ENCODE peak calls at places on chromosomes 16 and 17, in five cellular contexts. W, I, U, N and C are unnamed samples. For H3K4me1, the result is how much of the 10 kb centered on the place peaks cover.

GRCh38 chr16:54411555-54411954 is 125.0 kb upstream of the IRX3 start:
- DNase-seq in W (no peak), I (no peak), U (no peak), N (no peak), C (no peak)

GRCh38 chr16:69083306-69083941 is 22.0 kb upstream of the HAS3 start:
- DNase-seq in W (no peak), I (no peak), U (no peak), N (no peak), C (no peak)

GRCh38 chr17:46771601-46772012 is 46.9 kb downstream of the WNT3 start:
- DNase-seq in W (no peak), I (no peak), U (peak), N (no peak), C (peak)

GRCh38 chr17:81491761-81492160 is 20.8 kb downstream of the ACTG1 start:
- DNase-seq in W (no peak), I (no peak), U (no peak), N (no peak), C (no peak)

GRCh38 chr16:84361546-84361945 is 6.8 kb upstream of the ATP2C2 start:
- DNase-seq in W (no peak), I (no peak), U (no peak), N (no peak), C (no peak)

GRCh38 chr16:80788016-80788415 is 16.4 kb downstream of the CDYL2 start:
- DNase-seq in W (no peak), I (no peak), U (no peak), N (no peak), C (no peak)

GRCh38 chr16:23255000-23255399 is 47.1 kb upstream of the SCNN1B start:
- DNase-seq in W (no peak), I (no peak), U (no peak), N (no peak), C (no peak)

GRCh38 chr17:20721151-20721550 is 141.6 kb downstream of the CDRT15L2 start:
- DNase-seq in W (no peak), I (no peak), U (no peak), N (no peak), C (no peak)

GRCh38 chr16:57846078-57846697 is 43.9 kb upstream of the KIFC3 start:
- DNase-seq in W (peak), I (no peak), U (no peak), N (no peak), C (no peak)

GRCh38 chr16:85562102-85562786 is 50.9 kb upstream of the GSE1 start:
- DNase-seq in W (peak), I (no peak), U (no peak), N (no peak), C (no peak)

GRCh38 chr17:81831957-81832607 is 1.0 kb downstream of the MCRIP1 start:
- DNase-seq in W (no peak), I (no peak), U (no peak), N (no peak), C (no peak)

GRCh38 chr17:45146166-45146565 is 2.1 kb upstream of the HEXIM1 start:
- DNase-seq in W (no peak), I (no peak), U (no peak), N (no peak), C (no peak)

GRCh38 chr17:47225911-47226688 is 17.0 kb downstream of the MYL4 start:
- DNase-seq in W (no peak), I (no peak), U (no peak), N (no peak), C (no peak)

GRCh38 chr16:71337631-71338030 is 20.9 kb upstream of the CALB2 start:
- DNase-seq in W (no peak), I (no peak), U (no peak), N (no peak), C (no peak)

GRCh38 chr17:21378553-21378952 is 2.4 kb downstream of the KCNJ12 start:
- DNase-seq in W (peak), I (no peak), U (peak), N (no peak), C (no peak)

GRCh38 chr16:23509763-23510153 is 536 bp downstream of the GGA2 start:
- DNase-seq in W (peak), I (no peak), U (no peak), N (no peak), C (no peak)

GRCh38 chr17:39669897-39670735 is 1.9 kb downstream of the PNMT start:
- DNase-seq in W (no peak), I (no peak), U (no peak), N (no peak), C (no peak)

GRCh38 chr17:41970901-41971331 is 4.3 kb downstream of the CNP start:
- DNase-seq in W (no peak), I (no peak), U (no peak), N (no peak), C (no peak)
- TF ChIP-seq HDAC2 in W (no peak), I (no peak), U (no peak), N (no peak), C (no peak)

GRCh38 chr17:77521076-77521475 is 380.3 kb downstream of the SEC14L1 start:
- DNase-seq in W (no peak), I (no peak), U (no peak), N (no peak), C (no peak)
- H3K4me1 ChIP-seq in W (under half), I (under half), U (under half), N (under half), C (under half)

DNA sequence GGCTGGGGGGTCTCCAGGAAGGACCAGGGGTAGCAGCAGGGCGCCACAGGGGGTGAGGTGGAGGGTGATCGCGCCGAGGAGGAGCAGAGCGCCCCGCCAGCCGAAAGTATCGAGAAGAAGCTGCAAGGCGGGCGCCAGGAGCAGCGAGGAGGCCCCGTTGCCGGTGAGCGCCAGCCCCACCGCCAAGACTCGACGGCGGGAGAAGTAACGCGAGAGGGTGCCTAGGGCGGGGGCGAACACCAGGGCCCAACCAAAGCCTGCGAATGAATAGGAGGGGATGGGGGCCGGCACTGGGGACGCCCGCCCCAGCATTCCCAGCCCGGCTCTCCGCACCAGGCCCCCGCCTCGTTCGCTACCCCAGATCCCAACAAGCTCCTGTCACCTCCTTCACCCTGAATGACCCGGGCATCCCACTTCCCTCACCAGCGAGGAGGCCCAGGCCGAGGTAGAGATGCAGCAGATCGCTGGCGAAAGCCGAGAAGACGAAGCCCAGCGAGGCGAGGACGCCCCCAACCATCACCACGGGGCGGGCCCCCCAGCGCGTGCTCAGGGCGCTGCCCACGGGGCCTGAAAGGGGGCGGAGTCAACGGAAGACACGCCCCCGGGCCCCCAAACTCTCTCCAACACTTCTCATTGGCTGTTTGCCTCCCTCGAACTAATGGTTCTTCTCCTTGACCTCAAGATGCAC is 1.2 kb downstream of the SLC16A11 start:
- DNase-seq in W (peak), I (no peak), U (no peak), N (no peak), C (no peak)
- TF ChIP-seq POLR2A in W (peak), I (no peak), U (no peak), N (peak), C (no peak)

DNA sequence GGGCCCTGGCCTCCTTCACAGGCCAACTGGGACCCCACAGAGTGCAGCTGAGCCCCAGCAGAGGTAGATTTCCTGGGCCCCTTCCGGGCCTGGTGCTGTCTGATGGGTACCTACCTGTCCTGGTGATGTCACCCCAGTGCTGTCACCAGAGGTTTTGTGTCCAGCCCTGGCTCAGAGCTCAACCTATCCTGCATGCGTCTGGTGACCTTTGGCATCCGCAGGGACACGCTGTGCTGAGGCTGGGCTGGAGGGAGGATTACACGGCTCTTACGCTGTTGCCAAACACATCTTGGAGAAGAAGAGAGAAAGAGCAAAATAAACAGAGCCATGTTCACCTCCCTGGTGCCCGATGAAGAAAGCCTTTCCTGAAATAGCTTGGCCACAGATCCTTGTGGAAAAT is 70.6 kb upstream of the MED9 start:
- DNase-seq in W (no peak), I (peak), U (no peak), N (no peak), C (no peak)
- TF ChIP-seq HDAC2 in W (no peak), I (peak), U (no peak), N (no peak), C (no peak)

DNA sequence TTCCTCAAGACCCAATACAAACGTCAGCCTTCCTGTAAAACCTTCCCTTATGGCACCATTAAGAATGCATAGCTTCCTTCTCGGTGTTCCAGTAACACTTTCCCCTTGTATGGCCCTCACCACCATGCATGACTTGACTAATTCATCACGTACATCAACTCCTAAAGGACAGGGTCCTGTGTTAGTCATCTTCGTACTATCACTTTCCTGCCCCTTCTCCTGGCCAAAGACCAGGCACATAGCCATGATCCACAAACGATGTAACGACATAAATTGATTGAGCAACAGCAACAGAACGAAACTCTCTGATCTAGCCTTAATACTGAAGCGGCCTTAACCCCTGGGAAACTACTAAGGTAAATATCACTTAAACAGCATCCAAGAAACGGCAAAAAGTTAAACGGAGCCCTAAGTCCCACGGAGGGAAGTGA is 600 bp downstream of the PSMD12 start:
- DNase-seq in W (no peak), I (peak), U (no peak), N (no peak), C (no peak)
- H3K4me1 ChIP-seq in W (under half), I (under half), U (under half), N (under half), C (under half)

DNA sequence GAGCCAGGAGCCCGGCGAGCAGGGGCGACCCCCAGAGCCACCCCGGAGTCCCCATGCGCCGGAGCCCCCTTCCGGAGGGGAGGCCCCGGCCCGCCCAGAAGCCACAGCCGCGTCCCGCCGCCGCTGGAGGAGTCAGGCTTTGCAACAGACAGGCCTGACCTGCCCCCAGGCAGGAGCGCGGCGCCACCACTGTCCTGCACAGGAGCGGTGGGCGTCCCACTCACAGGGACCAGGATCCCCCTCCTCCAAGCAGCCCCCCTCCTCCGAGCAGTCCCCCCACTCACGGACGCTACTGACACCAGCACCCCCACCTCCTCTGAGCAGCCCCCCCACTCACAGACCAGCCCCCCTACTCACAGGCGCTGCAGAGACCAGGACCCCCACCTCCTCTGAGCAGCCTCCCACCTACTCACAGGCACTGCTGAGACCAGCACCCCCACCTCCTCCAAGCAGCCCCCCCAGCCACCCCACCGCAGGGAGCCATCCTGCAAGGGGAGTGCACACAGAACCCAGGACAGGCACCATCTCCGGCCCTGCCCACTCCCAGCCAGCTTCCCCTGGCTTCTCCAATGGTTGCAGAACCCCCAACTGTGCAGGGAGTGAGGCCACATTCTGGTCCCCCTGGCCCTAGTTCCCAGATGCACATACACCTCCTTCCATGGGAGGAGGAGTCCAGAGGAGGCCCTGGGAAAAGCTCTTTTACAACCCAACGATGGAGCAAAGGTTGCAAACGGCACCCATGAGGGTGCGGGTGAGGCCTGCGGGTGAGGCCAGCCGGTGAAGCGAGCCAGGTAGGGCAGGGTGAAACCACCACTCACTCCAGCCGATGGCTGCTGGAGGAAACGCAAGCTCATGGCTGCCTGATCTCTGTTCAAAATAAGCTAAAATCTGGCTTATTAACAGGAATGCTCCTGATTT is 69.9 kb downstream of the ABR start:
- DNase-seq in W (peak), I (peak), U (no peak), N (no peak), C (peak)
- TF ChIP-seq POLR2A in W (no peak), I (no peak), U (no peak), N (peak), C (peak)

DNA sequence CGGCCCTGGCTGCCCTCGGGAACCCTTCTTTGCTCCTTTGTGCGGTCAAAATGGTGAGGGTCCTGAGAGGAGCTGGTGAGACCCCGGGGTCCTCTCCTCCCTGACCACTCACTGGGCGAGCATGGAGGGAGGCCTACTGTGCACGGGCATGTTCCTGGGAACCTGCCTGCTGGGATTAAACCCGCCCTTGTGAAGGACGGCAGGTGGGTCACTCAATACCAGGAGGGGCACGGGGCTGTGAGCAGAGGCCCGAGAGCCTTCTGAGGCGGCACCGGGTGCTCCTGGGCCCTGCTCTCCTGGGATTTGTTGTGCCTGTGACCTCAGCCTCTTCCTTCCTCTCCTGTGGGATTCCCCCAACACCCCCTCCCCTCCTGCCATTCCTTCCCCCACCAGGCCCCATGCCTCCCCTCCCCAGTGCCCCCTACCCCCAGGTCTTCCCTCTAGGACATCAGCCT is 19.7 kb downstream of the METRNL start:
- DNase-seq in W (no peak), I (no peak), U (no peak), N (no peak), C (no peak)
- TF ChIP-seq HDAC2 in W (no peak), I (no peak), U (no peak), N (no peak), C (no peak)